ENCODE peak calls at places on chromosomes 2 and 18, in four cellular contexts. O is HepG2, X is K562, K is GM12878. I is an unnamed sample.
A peak's percentile ranks its signal among the peaks of the same experiment; 100 is the strongest.

GRCh38 chr2:150211164-150211631 is 276.3 kb downstream of the RND3 start:
- DNase-seq in O (no peak), X (no peak), K (no peak), I (no peak)

GRCh38 chr2:190996338-190996946 is 17.5 kb downstream of the STAT1 start:
- DNase-seq in O (peak; percentile 70), K (no peak), X (peak; percentile 65), I (peak; percentile 68)

GRCh38 chr18:42576141-42576540 is 539.3 kb downstream of the RIT2 start:
- DNase-seq in K (no peak), X (no peak), O (no peak), I (no peak)

GRCh38 chr2:110770308-110770695 is 37.9 kb downstream of the ACOXL start:
- DNase-seq in X (no peak), O (no peak), K (no peak), I (no peak)

GRCh38 chr2:237772513-237772912 is 26.1 kb upstream of the RBM44 start:
- DNase-seq in X (no peak), O (no peak), K (no peak), I (no peak)

GRCh38 chr2:231372326-231372725 is 23.2 kb upstream of the B3GNT7 start:
- DNase-seq in K (no peak), O (no peak), X (no peak), I (no peak)

GRCh38 chr18:9387891-9388290 is 53.3 kb downstream of the TWSG1 start:
- DNase-seq in X (no peak), O (no peak), K (no peak), I (no peak)

GRCh38 chr2:20015482-20016083 is 3.1 kb upstream of the MATN3 start:
- DNase-seq in X (peak; percentile 55), O (peak; percentile 75), K (peak; percentile 7), I (peak; percentile 51)

GRCh38 chr2:134120160-134120717 is 133.6 kb upstream of the MGAT5 start:
- DNase-seq in O (no peak), X (no peak), K (no peak), I (no peak)

GRCh38 chr18:3451989-3452749 is 2.2 kb downstream of the TGIF1 start:
- DNase-seq in K (no peak), X (peak; percentile 80), O (no peak), I (peak; percentile 6)

GRCh38 chr2:226693521-226693920 is 106.1 kb downstream of the IRS1 start:
- DNase-seq in X (no peak), O (no peak), K (no peak), I (no peak)

GRCh38 chr2:235378261-235378660 is 115.6 kb upstream of the AGAP1 start:
- DNase-seq in X (no peak), K (no peak), O (no peak), I (no peak)

GRCh38 chr2:127389778-127390435 is 2.1 kb upstream of the MAP3K2 start:
- DNase-seq in X (no peak), K (no peak), O (no peak), I (no peak)

GRCh38 chr2:38505779-38506178 is 96.9 kb downstream of the HNRNPLL start:
- DNase-seq in X (peak; percentile 23), O (no peak), K (no peak), I (no peak)

GRCh38 chr18:76098728-76099514 is 396.1 kb downstream of the ZNF516 start:
- DNase-seq in X (no peak), K (no peak), O (no peak), I (no peak)

GRCh38 chr2:136058262-136058661 is 59.7 kb downstream of the CXCR4 start:
- DNase-seq in K (no peak), O (no peak), X (no peak), I (no peak)

GRCh38 chr18:3623769-3624545 is 174.0 kb downstream of the TGIF1 start:
- DNase-seq in K (no peak), X (peak; percentile 97), O (peak; percentile 98), I (no peak)

GRCh38 chr2:158994920-158995676 is 26.7 kb downstream of the TANC1 start:
- DNase-seq in K (no peak), X (no peak), O (peak; percentile 86), I (peak; percentile 44)

GRCh38 chr2:197096649-197097048 is 170.1 kb upstream of the PGAP1 start:
- DNase-seq in O (no peak), K (no peak), X (no peak), I (no peak)

GRCh38 chr2:236400594-236401360 is 136.6 kb upstream of the ASB18 start:
- DNase-seq in O (no peak), K (no peak), X (no peak), I (no peak)

GRCh38 chr2:15816674-15817406 is 123.5 kb upstream of the MYCN start:
- DNase-seq in X (no peak), K (no peak), O (no peak), I (no peak)

GRCh38 chr2:182906454-182906853 is 40.0 kb upstream of the FRZB start:
- DNase-seq in K (no peak), O (no peak), X (no peak), I (no peak)

GRCh38 chr18:54269924-54270844 is 867 bp downstream of the POLI start:
- DNase-seq in K (no peak), O (peak; percentile 35), X (peak; percentile 72), I (peak; percentile 21)

GRCh38 chr2:204544961-204545860 is at the start of gene PARD3B:
- DNase-seq in O (peak; percentile 14), K (no peak), X (peak; percentile 22), I (peak; percentile 69)

GRCh38 chr2:170886391-170886790 is 42.7 kb upstream of the GORASP2 start:
- DNase-seq in O (no peak), K (no peak), X (no peak), I (no peak)

GRCh38 chr2:158487419-158487818 is 30.7 kb downstream of the PKP4 start:
- DNase-seq in O (no peak), K (no peak), X (no peak), I (no peak)

GRCh38 chr2:4995466-4995865 is 696.7 kb upstream of the SOX11 start:
- DNase-seq in X (no peak), O (no peak), K (no peak), I (no peak)

GRCh38 chr2:55518846-55519167 is 711 bp upstream of the CFAP36 start:
- DNase-seq in X (peak; percentile 40), K (no peak), O (peak; percentile 12), I (peak; percentile 18)

GRCh38 chr2:239355724-239356123 is 45.1 kb downstream of the HDAC4 start:
- DNase-seq in K (no peak), O (no peak), X (no peak), I (no peak)

GRCh38 chr2:178761759-178762371 is 45.4 kb downstream of the TTN start:
- DNase-seq in O (peak; percentile 60), K (peak; percentile 12), X (peak; percentile 73), I (peak; percentile 40)

GRCh38 chr18:13548106-13548819 is 178.1 kb downstream of the FAM210A start:
- DNase-seq in K (no peak), X (no peak), O (no peak), I (no peak)

GRCh38 chr18:37364237-37364636 is 201.4 kb downstream of the CELF4 start:
- DNase-seq in X (no peak), O (no peak), K (no peak), I (no peak)

GRCh38 chr18:12251311-12251710 is 2.9 kb upstream of the CIDEA start:
- DNase-seq in X (no peak), O (no peak), K (no peak), I (no peak)
- TF ChIP-seq FOXK2 in X (no peak), O (no peak), K (no peak), I (no peak)

GRCh38 chr2:233314180-233314579 is 6.6 kb downstream of the SAG start:
- DNase-seq in O (no peak), X (no peak), K (no peak), I (no peak)

GRCh38 chr2:233323851-233324250 is 16.2 kb downstream of the SAG start:
- DNase-seq in X (no peak), K (no peak), O (no peak), I (no peak)

GRCh38 chr2:233317544-233317943 is 9.9 kb downstream of the SAG start:
- DNase-seq in X (no peak), K (no peak), O (no peak), I (no peak)

GRCh38 chr2:233320470-233320869 is 12.9 kb downstream of the SAG start:
- DNase-seq in O (no peak), X (no peak), K (no peak), I (no peak)

GRCh38 chr2:233319256-233319655 is 11.6 kb downstream of the SAG start:
- DNase-seq in O (no peak), X (no peak), K (no peak), I (no peak)
- TF ChIP-seq SP1 in O (no peak), X (no peak), K (no peak), I (no peak)

GRCh38 chr2:6068441-6068935 is 376.3 kb downstream of the SOX11 start:
- DNase-seq in X (no peak), O (no peak), K (no peak), I (no peak)

GRCh38 chr2:6067806-6068205 is 375.6 kb downstream of the SOX11 start:
- DNase-seq in K (no peak), X (no peak), O (no peak), I (no peak)

GRCh38 chr2:6071536-6071935 is 379.4 kb downstream of the SOX11 start:
- DNase-seq in X (no peak), O (no peak), K (no peak), I (no peak)

GRCh38 chr2:6067089-6067488 is 374.9 kb downstream of the SOX11 start:
- DNase-seq in K (no peak), X (no peak), O (no peak), I (no peak)

DNA sequence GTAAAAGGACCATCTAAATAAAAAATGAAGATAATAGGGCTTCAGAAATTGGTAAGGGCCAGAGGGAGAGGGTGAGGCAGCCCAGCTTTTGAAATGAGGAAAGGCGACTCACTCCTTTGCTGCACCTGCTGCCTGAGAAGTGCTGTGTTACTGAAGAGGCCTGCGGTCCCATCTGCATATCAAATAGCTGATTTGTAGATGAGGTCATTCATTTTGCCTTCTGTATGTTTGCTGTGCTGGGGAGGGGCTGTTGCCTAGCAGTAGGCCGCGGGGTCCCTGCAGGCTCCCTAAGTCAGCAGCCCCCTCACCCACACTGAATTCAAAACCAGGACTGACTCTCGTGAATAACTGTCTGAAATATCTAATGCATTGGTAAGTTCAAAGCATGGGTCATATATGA is 377.2 kb downstream of the SOX11 start:
- DNase-seq in O (no peak), X (no peak), K (no peak), I (no peak)
- TF ChIP-seq FOXK2 in O (no peak), X (no peak), K (no peak), I (no peak)

GRCh38 chr2:26847663-26848335 is at the start of gene DPYSL5:
- DNase-seq in O (no peak), K (no peak), X (peak; percentile 28), I (peak; percentile 86)
- TF ChIP-seq SP1 in O (no peak), K (no peak), X (no peak), I (no peak)

GRCh38 chr2:9770308-9771100 is 72.8 kb upstream of the TAF1B start:
- DNase-seq in X (peak; percentile 83), O (peak; percentile 76), K (no peak), I (peak; percentile 78)
- TF ChIP-seq FOXK2 in X (peak; percentile 44), O (no peak), K (no peak), I (no peak)